ENCODE peak calls at places on chromosomes 2 and 18, in eight cellular contexts. X is pancreas; O is occipital lobe; F is anterior cingulate cortex; I is iris pigment epithelial cell; G is effector memory CD8-positive, alpha-beta T cell; Q is fibroblast of pulmonary artery; P is activated T-helper 1 cell treated with anti-CD3 and anti-CD28 coated beads, Interleukin-12 subunit alpha, Interleukin-12 subunit beta, Interleukin-2, Interleukin-4 antibody, amounts not matched to agents 30 ng/mL and 10 ng/mL and 1 ng/mL, durations not matched to agents 14 hours and 24 hours and 36 hours. D is an unnamed sample.

GRCh38 chr18:24534271-24534670 is 73.8 kb downstream of the HRH4 start:
- DNase-seq in Q (no peak), I (no peak), F (no peak), P (no peak), X (no peak), G (no peak), O (no peak), D (no peak)

GRCh38 chr18:63069496-63069895 is 250.1 kb downstream of the BCL2 start:
- DNase-seq in P (no peak), O (no peak), X (no peak), F (no peak), I (no peak), Q (no peak), G (no peak), D (no peak)

GRCh38 chr18:75141734-75142133 is 67.2 kb downstream of the PTGR3 start:
- DNase-seq in F (no peak), O (no peak), G (no peak), X (no peak), Q (no peak), I (no peak), P (no peak), D (no peak)

GRCh38 chr18:73850782-73851181 is 296.9 kb downstream of the FBXO15 start:
- DNase-seq in G (no peak), X (no peak), Q (no peak), F (no peak), O (no peak), I (no peak), P (no peak), D (no peak)

GRCh38 chr2:127080941-127081769 is 25.8 kb downstream of the BIN1 start:
- DNase-seq in F (no peak), X (no peak), G (no peak), Q (no peak), I (no peak), O (peak; percentile 48), P (no peak), D (peak; percentile 58)

GRCh38 chr2:237862528-237862895 is 3.1 kb downstream of the RAMP1 start:
- DNase-seq in G (no peak), P (no peak), O (no peak), F (no peak), Q (no peak), X (no peak), I (no peak), D (no peak)

GRCh38 chr18:24482826-24483225 is 22.4 kb downstream of the HRH4 start:
- DNase-seq in P (no peak), Q (no peak), G (no peak), F (no peak), X (no peak), I (no peak), O (no peak), D (no peak)

GRCh38 chr2:216119144-216119543 is 10.0 kb downstream of the XRCC5 start:
- DNase-seq in Q (no peak), I (no peak), G (no peak), P (no peak), F (no peak), X (no peak), O (no peak), D (no peak)

GRCh38 chr2:172101008-172101706 is 1.5 kb downstream of the DLX2 start:
- DNase-seq in P (no peak), X (no peak), F (no peak), I (no peak), O (no peak), Q (no peak), G (no peak), D (no peak)

D was measured in activated CD4-positive, alpha-beta memory T cell treated with anti-CD3 and anti-CD28 coated beads, Interleukin-2, amount 10 ng/mL, durations not matched to agents 7 days and 5 days.